ENCODE peak calls at places on chromosomes 3 and 15, in seven cellular contexts. H is IMR-90, J is ascending aorta, P is GM12865, S is transverse colon, Q is pancreas, R is body of pancreas. L is an unnamed sample.

GRCh38 chr15:46111730-46112129 is 476.9 kb downstream of the SQOR start:
- DNase-seq in H (no peak), J (no peak), P (no peak), S (no peak), Q (no peak), R (no peak), L (no peak)

GRCh38 chr3:118102737-118103136 is 931.9 kb downstream of the IGSF11 start:
- DNase-seq in H (peak), J (no peak), P (peak), S (no peak), Q (no peak), R (no peak), L (no peak)

GRCh38 chr3:82044918-82045715 is 283.7 kb upstream of the GBE1 start:
- DNase-seq in H (no peak), J (no peak), P (no peak), S (no peak), Q (no peak), R (no peak), L (no peak)

GRCh38 chr15:28107111-28107893 is 8.2 kb upstream of the OCA2 start:
- DNase-seq in H (no peak), J (no peak), P (no peak), S (no peak), Q (no peak), R (no peak), L (no peak)

GRCh38 chr15:98842973-98843285 is 164.7 kb downstream of the PGPEP1L start:
- DNase-seq in H (no peak), J (no peak), P (no peak), S (no peak), Q (no peak), R (no peak), L (no peak)

GRCh38 chr3:142481196-142481595 is 33.4 kb upstream of the XRN1 start:
- DNase-seq in H (no peak), J (no peak), P (no peak), S (no peak), Q (no peak), R (no peak), L (no peak)

GRCh38 chr3:79161941-79162340 is 605.9 kb downstream of the ROBO1 start:
- DNase-seq in H (peak), J (no peak), P (no peak), S (no peak), Q (no peak), R (no peak), L (no peak)

GRCh38 chr15:78620021-78620838 is 566 bp downstream of the CHRNA3 start:
- DNase-seq in H (no peak), J (no peak), P (no peak), S (no peak), Q (no peak), R (no peak), L (no peak)

GRCh38 chr3:8746780-8747345 is 13.3 kb downstream of the CAV3 start:
- DNase-seq in H (no peak), J (no peak), P (no peak), S (no peak), Q (no peak), R (no peak), L (no peak)

GRCh38 chr15:70186152-70186551 is 88.4 kb upstream of the TLE3 start:
- DNase-seq in H (no peak), J (no peak), P (no peak), S (no peak), Q (no peak), R (no peak), L (no peak)

GRCh38 chr15:94206463-94207167 is 24.7 kb upstream of the MCTP2 start:
- DNase-seq in H (peak), J (no peak), P (no peak), S (no peak), Q (no peak), R (no peak), L (no peak)

GRCh38 chr3:31936661-31937060 is 44.4 kb downstream of the OSBPL10 start:
- DNase-seq in H (peak), J (no peak), P (no peak), S (no peak), Q (no peak), R (no peak), L (no peak)

GRCh38 chr3:16055606-16056209 is 118.8 kb upstream of the GALNT15 start:
- DNase-seq in H (no peak), J (no peak), P (peak), S (no peak), Q (no peak), R (no peak), L (no peak)

GRCh38 chr15:79933245-79933644 is 36.4 kb upstream of the MTHFS start:
- DNase-seq in H (no peak), J (no peak), P (no peak), S (no peak), Q (no peak), R (no peak), L (no peak)

GRCh38 chr15:101123222-101123910 is 128.5 kb downstream of the CHSY1 start:
- DNase-seq in H (peak), J (no peak), P (no peak), S (no peak), Q (no peak), R (no peak), L (no peak)

GRCh38 chr3:45528429-45528828 is 66.1 kb upstream of the LIMD1 start:
- DNase-seq in H (peak), J (no peak), P (no peak), S (no peak), Q (no peak), R (no peak), L (no peak)

GRCh38 chr15:72774696-72775383 is 8.7 kb downstream of the ADPGK start:
- DNase-seq in H (no peak), J (no peak), P (no peak), S (no peak), Q (no peak), R (no peak), L (no peak)

GRCh38 chr3:53287413-53287734 is 31.6 kb upstream of the TKT start:
- DNase-seq in H (no peak), J (no peak), P (no peak), S (no peak), Q (no peak), R (no peak), L (no peak)

GRCh38 chr3:17360991-17361390 is 381.4 kb downstream of the TBC1D5 start:
- DNase-seq in H (no peak), J (no peak), P (no peak), S (no peak), Q (no peak), R (no peak), L (no peak)

GRCh38 chr3:72144773-72145505 is 360.0 kb upstream of the PROK2 start:
- DNase-seq in H (no peak), J (no peak), P (peak), S (no peak), Q (no peak), R (no peak), L (peak)

GRCh38 chr3:39383190-39383912 is at the start of gene SLC25A38:
- DNase-seq in H (peak), J (no peak), P (peak), S (peak), Q (peak), R (peak), L (peak)

GRCh38 chr3:141769171-141769894 is 6.1 kb downstream of the GRK7 start:
- DNase-seq in H (peak), J (no peak), P (no peak), S (no peak), Q (no peak), R (no peak), L (no peak)

GRCh38 chr3:170496868-170497140 is 78.1 kb downstream of the CLDN11 start:
- DNase-seq in H (no peak), J (no peak), P (no peak), S (no peak), Q (no peak), R (no peak), L (no peak)

GRCh38 chr15:32838338-32838737 is 120.5 kb downstream of the GREM1 start:
- DNase-seq in H (no peak), J (no peak), P (no peak), S (no peak), Q (no peak), R (no peak), L (no peak)

GRCh38 chr3:16350041-16350952 is 85.3 kb downstream of the OXNAD1 start:
- DNase-seq in H (peak), J (no peak), P (no peak), S (no peak), Q (no peak), R (no peak), L (no peak)

GRCh38 chr3:59783468-59783988 is 733.7 kb upstream of the CFAP20DC start:
- DNase-seq in H (no peak), J (no peak), P (peak), S (no peak), Q (no peak), R (no peak), L (no peak)

GRCh38 chr3:152291649-152292066 is 22.9 kb downstream of the MBNL1 start:
- DNase-seq in H (peak), J (no peak), P (no peak), S (no peak), Q (no peak), R (no peak), L (no peak)

GRCh38 chr15:96326551-96327154 is 3.8 kb upstream of the NR2F2 start:
- DNase-seq in H (no peak), J (no peak), P (no peak), S (peak), Q (peak), R (no peak), L (no peak)

GRCh38 chr15:89743011-89743410 is 8.0 kb downstream of the MESP1 start:
- DNase-seq in H (no peak), J (no peak), P (no peak), S (no peak), Q (no peak), R (no peak), L (no peak)

GRCh38 chr3:10263549-10264363 is 15.5 kb downstream of the TATDN2 start:
- DNase-seq in H (peak), J (no peak), P (peak), S (peak), Q (no peak), R (peak), L (no peak)

GRCh38 chr15:85274315-85275050 is 105.9 kb upstream of the AKAP13 start:
- DNase-seq in H (no peak), J (no peak), P (no peak), S (no peak), Q (no peak), R (no peak), L (no peak)

GRCh38 chr15:34719051-34719882 is 35.5 kb downstream of the GJD2 start:
- DNase-seq in H (no peak), J (no peak), P (no peak), S (no peak), Q (no peak), R (no peak), L (no peak)

GRCh38 chr15:40055576-40056293 is 16.8 kb upstream of the SRP14 start:
- DNase-seq in H (no peak), J (no peak), P (no peak), S (no peak), Q (no peak), R (peak), L (no peak)

GRCh38 chr3:175526191-175526590 is 667.1 kb downstream of the NAALADL2 start:
- DNase-seq in H (no peak), J (no peak), P (no peak), S (no peak), Q (no peak), R (no peak), L (no peak)

GRCh38 chr3:71905426-71905825 is 120.5 kb upstream of the PROK2 start:
- DNase-seq in H (no peak), J (no peak), P (peak), S (peak), Q (no peak), R (no peak), L (peak)

GRCh38 chr3:72661115-72661457 is 187.2 kb downstream of the SHQ1 start:
- DNase-seq in H (peak), J (peak), P (no peak), S (peak), Q (peak), R (peak), L (no peak)

GRCh38 chr3:32948625-32949445 is 2.6 kb upstream of the CCR4 start:
- DNase-seq in H (no peak), J (no peak), P (no peak), S (no peak), Q (no peak), R (no peak), L (no peak)

GRCh38 chr3:85697156-85697555 is 738.4 kb downstream of the CADM2 start:
- DNase-seq in H (no peak), J (no peak), P (no peak), S (no peak), Q (no peak), R (no peak), L (no peak)

GRCh38 chr3:32176989-32177701 is 61.3 kb upstream of the CMTM8 start:
- DNase-seq in H (peak), J (no peak), P (peak), S (peak), Q (no peak), R (peak), L (peak)

DNA sequence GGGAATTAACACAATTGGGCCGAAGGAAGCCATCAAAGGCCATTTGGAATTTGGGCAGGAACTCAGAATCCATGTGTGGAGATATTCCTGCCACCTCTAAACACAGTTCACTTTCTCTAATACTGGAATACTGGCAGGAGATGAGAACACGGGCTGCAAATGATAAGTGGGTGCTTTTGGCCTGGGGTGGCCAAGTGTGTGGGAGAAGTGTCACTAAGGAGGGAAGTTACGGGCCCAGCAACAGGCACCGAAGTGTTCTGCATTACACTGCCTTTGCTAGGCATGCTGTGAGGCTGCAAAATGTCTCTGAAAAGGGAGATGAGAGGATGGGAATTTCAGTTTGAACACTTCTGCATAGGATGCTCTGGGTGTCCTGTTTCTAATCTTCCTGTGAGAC is 89.4 kb upstream of the FEZF2 start:
- DNase-seq in H (no peak), J (no peak), P (no peak), S (no peak), Q (no peak), R (no peak), L (no peak)
- TF ChIP-seq CTCF in H (no peak), J (no peak), P (no peak), S (no peak), Q (no peak), R (no peak), L (no peak)

GRCh38 chr3:191593486-191593885 is 132.5 kb downstream of the PYDC2 start:
- DNase-seq in H (no peak), J (no peak), P (no peak), S (no peak), Q (no peak), R (no peak), L (no peak)
- TF ChIP-seq CTCF in H (no peak), J (no peak), P (no peak), S (no peak), Q (no peak), R (no peak), L (no peak)

GRCh38 chr3:157132341-157132740 is 27.6 kb downstream of the CCNL1 start:
- DNase-seq in H (no peak), J (no peak), P (no peak), S (no peak), Q (no peak), R (no peak), L (no peak)
- TF ChIP-seq CTCF in H (no peak), J (no peak), P (no peak), S (no peak), Q (no peak), R (no peak), L (no peak)

DNA sequence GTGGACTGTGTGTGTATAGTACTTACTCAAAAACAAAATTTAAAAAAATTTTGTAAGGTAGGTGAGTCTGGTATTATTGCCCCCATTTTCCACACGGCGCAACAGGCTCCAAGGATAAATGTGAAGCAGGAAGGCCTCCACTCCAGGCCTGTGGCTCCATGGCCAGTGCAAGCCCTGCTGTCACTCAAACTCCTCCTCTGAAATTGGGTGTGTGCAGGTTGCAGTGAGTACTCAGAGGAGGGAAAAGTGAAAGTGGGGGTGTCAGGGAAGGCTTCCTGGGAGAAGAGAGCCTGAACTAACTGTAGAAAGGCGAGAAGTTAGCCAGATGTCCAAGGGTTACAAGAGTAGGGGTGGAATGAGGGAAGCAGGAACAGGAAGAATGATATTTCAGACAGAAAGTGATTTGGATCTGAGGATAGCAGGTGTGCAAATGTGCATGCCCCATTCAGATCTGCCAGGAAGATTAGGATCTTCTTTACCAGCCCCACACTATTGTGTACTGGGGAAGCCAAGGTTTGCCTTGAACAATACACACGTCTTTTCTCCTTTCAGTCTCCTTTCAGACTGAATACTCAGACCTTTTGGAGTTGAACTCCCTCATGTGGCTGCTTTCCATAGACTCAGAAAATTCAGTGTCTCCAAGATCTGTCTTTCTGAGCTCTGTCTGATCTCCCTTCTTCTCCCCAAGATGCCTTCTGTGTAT is 48.7 kb upstream of the RYK start:
- DNase-seq in H (peak), J (no peak), P (no peak), S (no peak), Q (no peak), R (no peak), L (no peak)
- TF ChIP-seq CTCF in H (peak), J (peak), P (no peak), S (peak), Q (no peak), R (peak), L (peak)

GRCh38 chr3:100492059-100492809 is at the start of gene TMEM45A:
- DNase-seq in H (peak), J (peak), P (peak), S (peak), Q (peak), R (peak), L (peak)
- TF ChIP-seq CTCF in H (no peak), J (no peak), P (no peak), S (no peak), Q (no peak), R (no peak), L (no peak)

L was measured in GM10248.